ENCODE peak calls at places on chromosomes 11 and 22, in six cellular contexts. E is Panc1, F is heart right ventricle, N is osteocyte, K is OCI-LY7, X is breast epithelium. I is an unnamed sample.

GRCh38 chr11:18706330-18707243 is 8.0 kb downstream of the TMEM86A start:
- DNase-seq in E (no peak), K (peak; percentile 51), X (peak; percentile 74), F (peak; percentile 86), N (no peak), I (peak; percentile 73)

GRCh38 chr22:42261266-42261665 is 9.2 kb downstream of the TCF20 start:
- DNase-seq in K (no peak), F (no peak), E (no peak), N (no peak), X (no peak), I (no peak)

GRCh38 chr22:18044548-18045271 is 20.3 kb upstream of the MICAL3 start:
- DNase-seq in N (no peak), E (no peak), X (no peak), F (peak; percentile 76), K (no peak), I (no peak)

GRCh38 chr11:46966773-46967172 is 30.2 kb downstream of the CSTPP1 start:
- DNase-seq in F (no peak), E (no peak), X (no peak), K (no peak), N (no peak), I (no peak)

GRCh38 chr11:25734592-25735211 is 597.2 kb upstream of the ANO3 start:
- DNase-seq in K (peak; percentile 17), F (no peak), E (no peak), N (no peak), X (no peak), I (no peak)

GRCh38 chr22:20430641-20431519 is 6.7 kb downstream of the SCARF2 start:
- DNase-seq in E (no peak), X (no peak), F (no peak), N (no peak), K (no peak), I (peak; percentile 56)

GRCh38 chr11:68315581-68315920 is 3.2 kb downstream of the LRP5 start:
- DNase-seq in E (no peak), N (no peak), F (no peak), X (no peak), K (no peak), I (no peak)

GRCh38 chr11:29017941-29018340 is 909.8 kb downstream of the METTL15 start:
- DNase-seq in X (no peak), F (no peak), N (no peak), K (no peak), E (no peak), I (no peak)

GRCh38 chr22:27195104-27195503 is 537.7 kb downstream of the MIAT start:
- DNase-seq in F (peak; percentile 26), N (no peak), E (no peak), K (no peak), X (no peak), I (no peak)

GRCh38 chr11:65911682-65912568 is 6.9 kb downstream of the C11orf68 start:
- DNase-seq in X (peak; percentile 64), K (no peak), F (peak; percentile 64), E (no peak), N (no peak), I (no peak)

GRCh38 chr11:70586261-70587094 is 188.1 kb downstream of the CTTN start:
- DNase-seq in X (no peak), K (no peak), F (no peak), N (no peak), E (no peak), I (no peak)

GRCh38 chr11:70763606-70764005 is 365.3 kb downstream of the CTTN start:
- DNase-seq in F (no peak), X (no peak), K (no peak), N (no peak), E (no peak), I (no peak)

I was measured in right atrium auricular region.